ENCODE peak calls at places on chromosomes 12 and 14, in eight cellular contexts. Q is adipocyte; L is NAMALWA; C is M059J; M is NCI-H460; Z is activated CD8-positive, alpha-beta memory T cell treated with anti-CD3 and anti-CD28 coated beads, Interleukin-2, amount 50 U/mL, for 4 hours; S is HTR-8/SVneo; X is stimulated activated CD4-positive, alpha-beta T cell treated with anti-CD3 and anti-CD28 coated beads, Interleukin-4, amount 100 ng/mL, for 4 hours. U is an unnamed sample.

GRCh38 chr12:104720346-104721064 is 237.6 kb downstream of the SLC41A2 start:
- DNase-seq in Q (no peak), L (peak), C (no peak), M (no peak), Z (peak), S (no peak), X (peak), U (no peak)

GRCh38 chr12:101039848-101040531 is 170.0 kb downstream of the SLC5A8 start:
- DNase-seq in Q (no peak), L (no peak), C (no peak), M (no peak), Z (no peak), S (no peak), X (no peak), U (no peak)

GRCh38 chr14:84237881-84238280 is 1292.1 kb upstream of the FLRT2 start:
- DNase-seq in Q (no peak), L (no peak), C (no peak), M (no peak), Z (no peak), S (no peak), X (no peak), U (no peak)

GRCh38 chr12:123089631-123090353 is 61.1 kb downstream of the PITPNM2 start:
- DNase-seq in Q (peak), L (no peak), C (peak), M (no peak), Z (no peak), S (peak), X (no peak), U (no peak)

GRCh38 chr14:63046339-63047268 is 1.3 kb upstream of the KCNH5 start:
- DNase-seq in Q (no peak), L (no peak), C (no peak), M (no peak), Z (no peak), S (no peak), X (no peak), U (no peak)

GRCh38 chr12:75560167-75560566 is 48.8 kb upstream of the KRR1 start:
- DNase-seq in Q (no peak), L (peak), C (peak), M (peak), Z (no peak), S (peak), X (no peak), U (peak)

GRCh38 chr12:18703916-18704315 is 33.9 kb downstream of the PLCZ1 start:
- DNase-seq in Q (no peak), L (no peak), C (no peak), M (no peak), Z (no peak), S (no peak), X (no peak), U (no peak)

GRCh38 chr12:12745576-12746211 is 28.5 kb downstream of the CDKN1B start:
- DNase-seq in Q (no peak), L (no peak), C (peak), M (no peak), Z (no peak), S (no peak), X (no peak), U (no peak)

GRCh38 chr12:132827763-132828703 is 636 bp downstream of the GOLGA3 start:
- DNase-seq in Q (peak), L (peak), C (peak), M (peak), Z (no peak), S (peak), X (no peak), U (no peak)

GRCh38 chr12:95473440-95473946 is 459 bp upstream of the METAP2 start:
- DNase-seq in Q (peak), L (peak), C (peak), M (peak), Z (peak), S (peak), X (no peak), U (peak)

GRCh38 chr12:13175499-13175898 is 21.0 kb upstream of the EMP1 start:
- DNase-seq in Q (peak), L (no peak), C (peak), M (no peak), Z (no peak), S (no peak), X (no peak), U (no peak)

GRCh38 chr14:73777420-73777819 is 63.2 kb upstream of the PNMA1 start:
- DNase-seq in Q (no peak), L (no peak), C (no peak), M (no peak), Z (no peak), S (no peak), X (peak), U (no peak)

U was measured in NCI-H1105 treated with DMSO at 0.1 percent for 48 hours.